ENCODE peak calls at places on chromosomes 13 and 19, in nine cellular contexts. One of them, this sample, is unnamed. For H3K36me3, the result is how much of the 10 kb centered on the place peaks cover.

GRCh38 chr13:110628952-110629701 is 13.8 kb downstream of the NAXD start:
- DNase-seq in HCT116: no peak
- DNase-seq in MM.1S: no peak
- DNase-seq in GM23338: no peak
- DNase-seq in PC-3: no peak
- DNase-seq in fibroblast of lung: no peak
- DNase-seq in keratinocyte: no peak
- DNase-seq in GM23248: no peak
- DNase-seq in K562: no peak
- DNase-seq in this sample: no peak

GRCh38 chr13:71661921-71662320 is 205.1 kb downstream of the DACH1 start:
- DNase-seq in HCT116: no peak
- DNase-seq in MM.1S: no peak
- DNase-seq in GM23338: no peak
- DNase-seq in PC-3: peak
- DNase-seq in fibroblast of lung: peak
- DNase-seq in keratinocyte: no peak
- DNase-seq in GM23248: no peak
- DNase-seq in K562: no peak
- DNase-seq in this sample: no peak

GRCh38 chr19:10292789-10293636 is 3.3 kb downstream of the ICAM5 start:
- DNase-seq in HCT116: no peak
- DNase-seq in MM.1S: no peak
- DNase-seq in GM23338: peak
- DNase-seq in PC-3: peak
- DNase-seq in fibroblast of lung: no peak
- DNase-seq in keratinocyte: no peak
- DNase-seq in GM23248: peak
- DNase-seq in K562: peak
- DNase-seq in this sample: no peak

GRCh38 chr13:40987606-40988280 is 31.4 kb downstream of the ELF1 start:
- DNase-seq in HCT116: no peak
- DNase-seq in MM.1S: no peak
- DNase-seq in GM23338: no peak
- DNase-seq in PC-3: no peak
- DNase-seq in fibroblast of lung: peak
- DNase-seq in keratinocyte: no peak
- DNase-seq in GM23248: peak
- DNase-seq in K562: no peak
- DNase-seq in this sample: no peak

GRCh38 chr13:51453959-51454703 is 1.3 kb upstream of the INTS6 start:
- DNase-seq in HCT116: no peak
- DNase-seq in MM.1S: peak
- DNase-seq in GM23338: peak
- DNase-seq in PC-3: peak
- DNase-seq in fibroblast of lung: no peak
- DNase-seq in keratinocyte: no peak
- DNase-seq in GM23248: peak
- DNase-seq in K562: peak
- DNase-seq in this sample: peak

GRCh38 chr19:34274827-34275625 is 20.7 kb downstream of the GARRE1 start:
- DNase-seq in HCT116: no peak
- DNase-seq in MM.1S: no peak
- DNase-seq in GM23338: no peak
- DNase-seq in PC-3: peak
- DNase-seq in fibroblast of lung: peak
- DNase-seq in keratinocyte: no peak
- DNase-seq in GM23248: peak
- DNase-seq in K562: no peak
- DNase-seq in this sample: no peak

GRCh38 chr13:68551701-68552522 is 1321.8 kb upstream of the PCDH9 start:
- DNase-seq in HCT116: no peak
- DNase-seq in MM.1S: peak
- DNase-seq in GM23338: no peak
- DNase-seq in PC-3: peak
- DNase-seq in fibroblast of lung: no peak
- DNase-seq in keratinocyte: no peak
- DNase-seq in GM23248: no peak
- DNase-seq in K562: no peak
- DNase-seq in this sample: no peak

GRCh38 chr13:114062754-114063153 is 69.7 kb downstream of the RASA3 start:
- DNase-seq in HCT116: no peak
- DNase-seq in MM.1S: no peak
- DNase-seq in GM23338: no peak
- DNase-seq in PC-3: no peak
- DNase-seq in fibroblast of lung: no peak
- DNase-seq in keratinocyte: no peak
- DNase-seq in GM23248: peak
- DNase-seq in K562: no peak
- DNase-seq in this sample: no peak

GRCh38 chr13:109572389-109572788 is 214.0 kb downstream of the IRS2 start:
- DNase-seq in HCT116: no peak
- DNase-seq in MM.1S: no peak
- DNase-seq in GM23338: peak
- DNase-seq in PC-3: no peak
- DNase-seq in fibroblast of lung: no peak
- DNase-seq in keratinocyte: no peak
- DNase-seq in GM23248: no peak
- DNase-seq in K562: no peak
- DNase-seq in this sample: no peak

GRCh38 chr13:43307921-43308433 is 284.6 kb downstream of the DNAJC15 start:
- DNase-seq in HCT116: no peak
- DNase-seq in MM.1S: no peak
- DNase-seq in GM23338: no peak
- DNase-seq in PC-3: peak
- DNase-seq in fibroblast of lung: peak
- DNase-seq in keratinocyte: peak
- DNase-seq in GM23248: peak
- DNase-seq in K562: no peak
- DNase-seq in this sample: peak

DNA sequence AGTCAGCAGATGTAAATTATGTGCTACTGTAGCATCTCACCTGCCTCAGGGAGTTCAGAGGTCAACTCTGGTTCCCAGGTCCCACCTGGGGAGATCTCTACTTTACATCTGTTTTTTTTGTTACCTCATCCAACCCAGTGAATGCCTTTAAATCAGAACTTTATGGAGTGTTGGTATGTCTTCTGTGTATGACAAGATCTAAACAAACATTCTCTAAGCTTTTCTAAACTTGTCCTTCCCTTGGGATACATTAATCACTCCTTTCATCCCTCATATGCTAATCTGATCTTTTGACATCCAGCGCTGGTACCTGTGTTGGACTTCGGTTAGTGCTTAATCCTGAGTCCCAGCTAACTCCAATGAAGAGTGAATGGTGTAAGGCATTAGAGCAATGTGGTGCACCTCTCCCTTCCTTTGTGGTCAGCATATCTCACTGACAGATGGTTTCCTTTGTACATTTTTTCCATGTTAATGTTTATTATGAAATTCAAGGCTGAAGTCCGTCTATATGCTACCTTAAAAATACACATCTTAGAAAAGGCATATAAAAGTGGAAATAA is 213.4 kb downstream of the ABCC4 start:
- DNase-seq in HCT116: no peak
- DNase-seq in MM.1S: no peak
- DNase-seq in GM23338: no peak
- DNase-seq in PC-3: peak
- DNase-seq in fibroblast of lung: peak
- DNase-seq in keratinocyte: no peak
- DNase-seq in GM23248: peak
- DNase-seq in K562: no peak
- DNase-seq in this sample: no peak
- H3K36me3 ChIP-seq in HCT116: under half
- H3K36me3 ChIP-seq in MM.1S: under half
- H3K36me3 ChIP-seq in GM23338: under half
- H3K36me3 ChIP-seq in PC-3: under half
- H3K36me3 ChIP-seq in fibroblast of lung: under half
- H3K36me3 ChIP-seq in keratinocyte: under half
- H3K36me3 ChIP-seq in GM23248: under half
- H3K36me3 ChIP-seq in K562: under half
- H3K36me3 ChIP-seq in this sample: under half

DNA sequence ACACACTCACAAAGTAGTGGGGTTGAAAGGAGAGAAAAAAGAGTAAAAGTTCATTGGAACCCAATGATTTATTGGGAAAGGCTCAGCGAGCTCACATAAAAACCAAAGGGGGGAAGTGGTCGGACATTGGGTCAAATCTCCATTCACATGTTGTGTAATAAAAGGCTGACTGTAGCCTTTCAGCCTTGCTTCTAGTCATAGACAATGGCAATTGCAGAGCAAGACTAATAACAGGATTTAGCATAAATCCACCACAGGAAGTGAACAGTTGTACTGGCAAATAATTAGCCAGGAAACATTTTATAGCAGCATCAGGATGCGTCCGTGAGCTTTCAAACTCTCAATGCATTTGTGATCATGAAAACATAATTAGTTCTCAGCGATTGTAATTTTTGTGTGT is 105.8 kb downstream of the SPRY2 start:
- DNase-seq in HCT116: no peak
- DNase-seq in MM.1S: no peak
- DNase-seq in GM23338: no peak
- DNase-seq in PC-3: peak
- DNase-seq in fibroblast of lung: peak
- DNase-seq in keratinocyte: no peak
- DNase-seq in GM23248: no peak
- DNase-seq in K562: no peak
- DNase-seq in this sample: no peak
- H2AFZ ChIP-seq in HCT116: peak
- H2AFZ ChIP-seq in MM.1S: no peak
- H2AFZ ChIP-seq in GM23338: peak
- H2AFZ ChIP-seq in PC-3: peak
- H2AFZ ChIP-seq in fibroblast of lung: peak
- H2AFZ ChIP-seq in keratinocyte: no peak
- H2AFZ ChIP-seq in GM23248: peak
- H2AFZ ChIP-seq in K562: no peak
- H2AFZ ChIP-seq in this sample: no peak

GRCh38 chr19:918152-918437 is 962 bp downstream of the KISS1R start:
- DNase-seq in HCT116: no peak
- DNase-seq in MM.1S: no peak
- DNase-seq in GM23338: no peak
- DNase-seq in PC-3: no peak
- DNase-seq in fibroblast of lung: no peak
- DNase-seq in keratinocyte: no peak
- DNase-seq in GM23248: no peak
- DNase-seq in K562: no peak
- DNase-seq in this sample: no peak

GRCh38 chr19:919157-920050 is 2.3 kb downstream of the KISS1R start:
- DNase-seq in HCT116: no peak
- DNase-seq in MM.1S: no peak
- DNase-seq in GM23338: peak
- DNase-seq in PC-3: peak
- DNase-seq in fibroblast of lung: no peak
- DNase-seq in keratinocyte: no peak
- DNase-seq in GM23248: no peak
- DNase-seq in K562: no peak
- DNase-seq in this sample: peak

GRCh38 chr19:918481-919156 is 1.5 kb downstream of the KISS1R start:
- DNase-seq in HCT116: no peak
- DNase-seq in MM.1S: no peak
- DNase-seq in GM23338: peak
- DNase-seq in PC-3: peak
- DNase-seq in fibroblast of lung: no peak
- DNase-seq in keratinocyte: no peak
- DNase-seq in GM23248: no peak
- DNase-seq in K562: no peak
- DNase-seq in this sample: no peak

GRCh38 chr19:916645-917322 is 349 bp upstream of the KISS1R start:
- DNase-seq in HCT116: no peak
- DNase-seq in MM.1S: no peak
- DNase-seq in GM23338: peak
- DNase-seq in PC-3: no peak
- DNase-seq in fibroblast of lung: no peak
- DNase-seq in keratinocyte: no peak
- DNase-seq in GM23248: no peak
- DNase-seq in K562: peak
- DNase-seq in this sample: no peak

GRCh38 chr19:917323-918151 is at the start of gene KISS1R:
- DNase-seq in HCT116: no peak
- DNase-seq in MM.1S: no peak
- DNase-seq in GM23338: peak
- DNase-seq in PC-3: peak
- DNase-seq in fibroblast of lung: no peak
- DNase-seq in keratinocyte: no peak
- DNase-seq in GM23248: peak
- DNase-seq in K562: peak
- DNase-seq in this sample: peak
- TF ChIP-seq EZH2 in HCT116: no peak
- TF ChIP-seq EZH2 in MM.1S: no peak
- TF ChIP-seq EZH2 in GM23338: peak
- TF ChIP-seq EZH2 in PC-3: no peak
- TF ChIP-seq EZH2 in fibroblast of lung: peak
- TF ChIP-seq EZH2 in keratinocyte: peak
- TF ChIP-seq EZH2 in GM23248: no peak
- TF ChIP-seq EZH2 in K562: no peak
- TF ChIP-seq EZH2 in this sample: no peak

GRCh38 chr19:58294743-58295374 is 10.3 kb upstream of the ERVK3-1 start:
- DNase-seq in HCT116: no peak
- DNase-seq in MM.1S: no peak
- DNase-seq in GM23338: no peak
- DNase-seq in PC-3: no peak
- DNase-seq in fibroblast of lung: no peak
- DNase-seq in keratinocyte: no peak
- DNase-seq in GM23248: no peak
- DNase-seq in K562: no peak
- DNase-seq in this sample: no peak
- H3K36me3 ChIP-seq in HCT116: half or more
- H3K36me3 ChIP-seq in MM.1S: under half
- H3K36me3 ChIP-seq in GM23338: half or more
- H3K36me3 ChIP-seq in PC-3: half or more
- H3K36me3 ChIP-seq in fibroblast of lung: under half
- H3K36me3 ChIP-seq in keratinocyte: under half
- H3K36me3 ChIP-seq in GM23248: half or more
- H3K36me3 ChIP-seq in K562: half or more
- H3K36me3 ChIP-seq in this sample: under half

GRCh38 chr19:48495391-48495790 is 16.2 kb downstream of the LMTK3 start:
- DNase-seq in HCT116: no peak
- DNase-seq in MM.1S: no peak
- DNase-seq in GM23338: no peak
- DNase-seq in PC-3: no peak
- DNase-seq in fibroblast of lung: no peak
- DNase-seq in keratinocyte: no peak
- DNase-seq in GM23248: no peak
- DNase-seq in K562: no peak
- DNase-seq in this sample: no peak
- H2AFZ ChIP-seq in HCT116: no peak
- H2AFZ ChIP-seq in MM.1S: no peak
- H2AFZ ChIP-seq in GM23338: no peak
- H2AFZ ChIP-seq in PC-3: no peak
- H2AFZ ChIP-seq in fibroblast of lung: no peak
- H2AFZ ChIP-seq in keratinocyte: no peak
- H2AFZ ChIP-seq in GM23248: no peak
- H2AFZ ChIP-seq in K562: no peak
- H2AFZ ChIP-seq in this sample: no peak